ENCODE peak calls at places on chromosomes 3 and 15, in seven cellular contexts. W is GM12878, S is SK-N-SH, B is HepG2, I is K562, V is H1, J is HCT116. Y is an unnamed sample.

GRCh38 chr3:59678042-59678707 is 628.4 kb upstream of the CFAP20DC start:
- DNase-seq in W (no peak), S (no peak), B (no peak), I (no peak), V (no peak), J (no peak), Y (no peak)

GRCh38 chr3:178735032-178735674 is 198.9 kb downstream of the KCNMB2 start:
- DNase-seq in W (no peak), S (no peak), B (no peak), I (no peak), V (no peak), J (no peak), Y (no peak)

GRCh38 chr3:39115870-39116269 is 8.4 kb downstream of the TTC21A start:
- DNase-seq in W (no peak), S (no peak), B (no peak), I (no peak), V (no peak), J (no peak), Y (no peak)

GRCh38 chr3:159536876-159537275 is 451.8 kb upstream of the IL12A start:
- DNase-seq in W (no peak), S (no peak), B (no peak), I (no peak), V (no peak), J (no peak), Y (no peak)

GRCh38 chr3:12489832-12490231 is 5.6 kb downstream of the TSEN2 start:
- DNase-seq in W (no peak), S (no peak), B (no peak), I (no peak), V (no peak), J (no peak), Y (no peak)

GRCh38 chr3:133827684-133828083 is 22.1 kb downstream of the SRPRB start:
- DNase-seq in W (no peak), S (no peak), B (no peak), I (no peak), V (no peak), J (no peak), Y (no peak)

GRCh38 chr3:8741581-8742355 is 8.2 kb downstream of the CAV3 start:
- DNase-seq in W (no peak), S (peak), B (peak), I (peak), V (peak), J (peak), Y (no peak)

GRCh38 chr3:73547427-73548036 is 77.2 kb downstream of the PDZRN3 start:
- DNase-seq in W (no peak), S (no peak), B (no peak), I (no peak), V (no peak), J (no peak), Y (peak)

GRCh38 chr3:158273646-158274045 is 163.8 kb downstream of the RSRC1 start:
- DNase-seq in W (no peak), S (no peak), B (no peak), I (no peak), V (no peak), J (no peak), Y (no peak)

GRCh38 chr15:53351373-53351772 is 408.1 kb downstream of the WDR72 start:
- DNase-seq in W (no peak), S (no peak), B (no peak), I (no peak), V (no peak), J (peak), Y (no peak)

GRCh38 chr3:33083958-33084357 is 13.0 kb downstream of the GLB1 start:
- DNase-seq in W (no peak), S (no peak), B (no peak), I (no peak), V (no peak), J (no peak), Y (no peak)

GRCh38 chr3:46193436-46193835 is 14.7 kb downstream of the CCR1 start:
- DNase-seq in W (no peak), S (no peak), B (no peak), I (no peak), V (no peak), J (no peak), Y (no peak)

GRCh38 chr3:170413291-170413690 is 5.4 kb upstream of the CLDN11 start:
- DNase-seq in W (no peak), S (no peak), B (no peak), I (no peak), V (no peak), J (no peak), Y (no peak)

GRCh38 chr3:134590766-134591165 is 60.1 kb downstream of the KY start:
- DNase-seq in W (no peak), S (no peak), B (no peak), I (no peak), V (no peak), J (no peak), Y (no peak)

GRCh38 chr3:128559486-128560225 is 66.7 kb upstream of the GATA2 start:
- DNase-seq in W (no peak), S (no peak), B (no peak), I (no peak), V (no peak), J (no peak), Y (peak)

GRCh38 chr3:172076212-172076611 is 36.8 kb downstream of the FNDC3B start:
- DNase-seq in W (no peak), S (no peak), B (no peak), I (no peak), V (no peak), J (no peak), Y (no peak)

GRCh38 chr15:73822998-73823397 is 50.4 kb upstream of the TBC1D21 start:
- DNase-seq in W (no peak), S (no peak), B (no peak), I (no peak), V (no peak), J (no peak), Y (peak)

GRCh38 chr15:73752817-73753214 is 335 bp downstream of the INSYN1 start:
- DNase-seq in W (no peak), S (peak), B (no peak), I (peak), V (no peak), J (no peak), Y (peak)

GRCh38 chr3:69948246-69948862 is 51.2 kb upstream of the SAMMSON start:
- DNase-seq in W (no peak), S (peak), B (peak), I (peak), V (no peak), J (peak), Y (peak)

GRCh38 chr3:65811050-65811766 is 227.5 kb downstream of the MAGI1 start:
- DNase-seq in W (no peak), S (no peak), B (no peak), I (no peak), V (no peak), J (no peak), Y (no peak)

GRCh38 chr3:78497025-78497424 is 1270.8 kb downstream of the ROBO1 start:
- DNase-seq in W (no peak), S (peak), B (no peak), I (no peak), V (no peak), J (no peak), Y (no peak)

GRCh38 chr3:359672-360071 is 163.1 kb downstream of the CHL1 start:
- DNase-seq in W (no peak), S (no peak), B (no peak), I (no peak), V (no peak), J (no peak), Y (no peak)

GRCh38 chr3:46461971-46462910 is 2.5 kb downstream of the LTF start:
- DNase-seq in W (no peak), S (no peak), B (no peak), I (no peak), V (no peak), J (no peak), Y (no peak)

GRCh38 chr15:39153058-39153457 is 427.8 kb upstream of the THBS1 start:
- DNase-seq in W (no peak), S (no peak), B (no peak), I (no peak), V (no peak), J (no peak), Y (no peak)

GRCh38 chr15:39153718-39154117 is 427.2 kb upstream of the THBS1 start:
- DNase-seq in W (no peak), S (no peak), B (no peak), I (no peak), V (no peak), J (no peak), Y (peak)

GRCh38 chr15:39156166-39156565 is 424.7 kb upstream of the THBS1 start:
- DNase-seq in W (no peak), S (no peak), B (no peak), I (no peak), V (no peak), J (no peak), Y (no peak)

GRCh38 chr15:39154136-39154770 is 426.6 kb upstream of the THBS1 start:
- DNase-seq in W (no peak), S (no peak), B (peak), I (peak), V (no peak), J (no peak), Y (peak)

GRCh38 chr15:39154776-39155175 is 426.1 kb upstream of the THBS1 start:
- DNase-seq in W (no peak), S (no peak), B (no peak), I (no peak), V (no peak), J (no peak), Y (no peak)
- TF ChIP-seq JUND in W (no peak), S (no peak), B (no peak), I (no peak), V (no peak), J (no peak), Y (no peak)

DNA sequence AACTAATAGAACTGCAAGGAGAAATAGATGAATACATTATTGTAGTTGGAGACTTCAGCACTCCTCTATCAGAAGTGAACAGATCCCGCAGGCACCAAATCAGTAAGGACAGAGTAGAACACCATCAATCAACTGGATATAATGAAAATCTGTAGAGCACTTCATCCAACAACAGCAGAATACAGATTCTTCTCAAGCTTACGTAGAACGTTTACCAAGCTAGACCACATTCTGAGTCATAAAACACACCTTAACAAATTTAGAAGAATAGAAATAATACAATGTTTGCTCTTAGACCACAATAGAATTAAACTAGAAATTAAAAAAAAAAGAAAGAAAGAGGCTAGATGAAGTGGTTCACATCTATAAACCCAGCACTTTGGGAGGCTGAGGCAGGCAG is 70.7 kb upstream of the NEDD4 start:
- DNase-seq in W (no peak), S (no peak), B (no peak), I (no peak), V (no peak), J (no peak), Y (no peak)
- TF ChIP-seq JUND in W (no peak), S (no peak), B (no peak), I (no peak), V (no peak), J (no peak), Y (no peak)

GRCh38 chr15:43943511-43943910 is 116.7 kb downstream of the WDR76 start:
- DNase-seq in W (no peak), S (no peak), B (no peak), I (no peak), V (no peak), J (no peak), Y (no peak)

GRCh38 chr15:43941071-43941470 is 114.3 kb downstream of the WDR76 start:
- DNase-seq in W (no peak), S (no peak), B (no peak), I (no peak), V (no peak), J (no peak), Y (no peak)

GRCh38 chr15:43939070-43939469 is 112.3 kb downstream of the WDR76 start:
- DNase-seq in W (no peak), S (peak), B (no peak), I (peak), V (no peak), J (peak), Y (peak)

GRCh38 chr15:43942157-43942556 is 115.4 kb downstream of the WDR76 start:
- DNase-seq in W (no peak), S (no peak), B (no peak), I (no peak), V (no peak), J (no peak), Y (no peak)

DNA sequence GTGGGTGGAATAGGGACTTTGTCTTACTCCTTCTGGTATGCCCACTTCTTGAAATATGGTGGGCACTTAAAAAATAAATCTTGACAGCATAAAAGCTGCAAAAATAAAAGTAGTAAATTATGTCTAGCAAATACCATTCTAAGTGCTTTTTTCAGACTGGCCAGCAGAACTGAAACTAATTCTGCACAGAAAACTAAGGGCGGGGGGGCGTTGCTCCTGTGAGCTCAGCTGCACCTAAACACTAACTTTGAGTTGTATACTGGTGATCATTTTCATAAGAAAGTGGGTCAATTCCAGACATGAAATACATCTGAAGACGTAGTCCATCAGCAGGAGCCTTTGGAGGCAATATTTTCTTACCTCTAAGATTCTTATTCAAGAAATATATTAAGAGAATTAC is 114.8 kb downstream of the WDR76 start:
- DNase-seq in W (no peak), S (no peak), B (no peak), I (no peak), V (no peak), J (no peak), Y (no peak)
- TF ChIP-seq JUND in W (no peak), S (no peak), B (no peak), I (no peak), V (no peak), J (no peak), Y (no peak)

GRCh38 chr3:40623567-40623966 is 98.8 kb downstream of the ZNF621 start:
- DNase-seq in W (peak), S (no peak), B (no peak), I (peak), V (no peak), J (no peak), Y (no peak)
- TF ChIP-seq JUND in W (no peak), S (no peak), B (no peak), I (peak), V (no peak), J (no peak), Y (no peak)

GRCh38 chr3:61371123-61371522 is 119.9 kb upstream of the FHIT start:
- DNase-seq in W (no peak), S (peak), B (peak), I (peak), V (no peak), J (peak), Y (no peak)
- TF ChIP-seq JUND in W (no peak), S (no peak), B (no peak), I (no peak), V (no peak), J (no peak), Y (no peak)

GRCh38 chr3:51955175-51955892 is at the start of gene GPR62:
- DNase-seq in W (no peak), S (no peak), B (no peak), I (no peak), V (no peak), J (no peak), Y (no peak)
- TF ChIP-seq JUND in W (no peak), S (no peak), B (no peak), I (no peak), V (no peak), J (no peak), Y (no peak)

GRCh38 chr3:143478124-143478693 is 358.6 kb downstream of the CHST2 start:
- DNase-seq in W (no peak), S (no peak), B (no peak), I (no peak), V (no peak), J (no peak), Y (no peak)
- TF ChIP-seq JUND in W (no peak), S (no peak), B (no peak), I (no peak), V (no peak), J (no peak), Y (no peak)

Y was measured in T47D.